ENCODE peak calls at places on chromosomes 4 and X, in ten cellular contexts. S is adrenal gland; R is mucosa of descending colon; L is M059J; O is naive thymus-derived CD8-positive, alpha-beta T cell; Q is hypothalamus; V is keratinocyte; D is GM12891; E is Calu3; N is NCI-H774. G is an unnamed sample.

GRCh38 chr4:113006632-113007031 is 42.8 kb upstream of the ANK2 start:
- DNase-seq in S (no peak), R (no peak), L (no peak), O (no peak), Q (no peak), V (no peak), D (no peak), E (no peak), N (no peak), G (no peak)

GRCh38 chrX:131703646-131704045 is 159.8 kb downstream of the OR13H1 start:
- DNase-seq in S (peak; percentile 26), R (no peak), L (no peak), O (no peak), Q (no peak), V (no peak), D (no peak), E (no peak), N (no peak), G (no peak)

GRCh38 chr4:156615066-156615514 is 356.5 kb downstream of the PDGFC start:
- DNase-seq in S (no peak), R (no peak), L (peak; percentile 96), O (no peak), Q (no peak), V (no peak), D (no peak), E (no peak), N (no peak), G (no peak)

GRCh38 chrX:131821945-131822622 is 201.0 kb upstream of the STK26 start:
- DNase-seq in S (peak; percentile 88), R (peak; percentile 59), L (no peak), O (no peak), Q (no peak), V (no peak), D (no peak), E (no peak), N (no peak), G (no peak)

GRCh38 chrX:123976671-123977316 is 15.3 kb downstream of the STAG2 start:
- DNase-seq in S (no peak), R (no peak), L (peak; percentile 68), O (no peak), Q (no peak), V (no peak), D (no peak), E (no peak), N (no peak), G (no peak)

GRCh38 chr4:123478859-123479345 is 82.3 kb downstream of the SPRY1 start:
- DNase-seq in S (no peak), R (no peak), L (peak; percentile 60), O (no peak), Q (no peak), V (no peak), D (no peak), E (peak; percentile 84), N (no peak), G (peak; percentile 60)

GRCh38 chr4:38500433-38500832 is 163.6 kb upstream of the KLF3 start:
- DNase-seq in S (no peak), R (no peak), L (no peak), O (no peak), Q (no peak), V (no peak), D (no peak), E (no peak), N (no peak), G (no peak)

GRCh38 chrX:135087867-135088266 is 32.5 kb downstream of the ETDB start:
- DNase-seq in S (no peak), R (no peak), L (peak; percentile 40), O (no peak), Q (no peak), V (no peak), D (no peak), E (no peak), N (no peak), G (no peak)

GRCh38 chr4:8913121-8913857 is 41.6 kb upstream of the HMX1 start:
- DNase-seq in S (peak; percentile 6), R (no peak), L (no peak), O (no peak), Q (no peak), V (no peak), D (no peak), E (no peak), N (no peak), G (no peak)

GRCh38 chr4:7052923-7053715 is 9.9 kb downstream of the TADA2B start:
- DNase-seq in S (peak; percentile 52), R (no peak), L (no peak), O (no peak), Q (peak; percentile 55), V (no peak), D (no peak), E (no peak), N (no peak), G (no peak)

GRCh38 chr4:82901129-82901718 is 689 bp downstream of the THAP9 start:
- DNase-seq in S (no peak), R (no peak), L (no peak), O (no peak), Q (no peak), V (no peak), D (no peak), E (no peak), N (no peak), G (no peak)

GRCh38 chr4:148299337-148299736 is 142.9 kb downstream of the NR3C2 start:
- DNase-seq in S (no peak), R (no peak), L (no peak), O (no peak), Q (no peak), V (no peak), D (no peak), E (no peak), N (no peak), G (no peak)

GRCh38 chr4:40575846-40576245 is 53.8 kb downstream of the RBM47 start:
- DNase-seq in S (no peak), R (no peak), L (peak; percentile 76), O (no peak), Q (no peak), V (no peak), D (no peak), E (no peak), N (no peak), G (peak; percentile 51)

GRCh38 chrX:93354651-93355050 is 318.7 kb downstream of the NAP1L3 start:
- DNase-seq in S (no peak), R (no peak), L (no peak), O (no peak), Q (no peak), V (no peak), D (no peak), E (no peak), N (no peak), G (no peak)

GRCh38 chrX:1582686-1583437 is 8.5 kb upstream of the AKAP17A start:
- DNase-seq in S (no peak), R (no peak), L (peak; percentile 92), O (no peak), Q (no peak), V (no peak), D (no peak), E (peak; percentile 38), N (no peak), G (peak; percentile 11)